ENCODE peak calls at places on chromosomes 16 and 17, in five cellular contexts. One of them, this sample, is unnamed.

GRCh38 chr17:45768000-45768399 is 16.1 kb upstream of the CRHR1 start:
- DNase-seq in left cardiac atrium: no peak
- DNase-seq in activated CD4-positive, alpha-beta T cell treated with anti-CD3 and anti-CD28 coated beads, Interleukin-2, amount 50 U/mL, for 48 hours: no peak
- DNase-seq in NCI-H1436: no peak
- DNase-seq in anterior cingulate cortex: no peak
- DNase-seq in this sample: no peak

GRCh38 chr16:17803625-17804410 is 333.1 kb upstream of the XYLT1 start:
- DNase-seq in left cardiac atrium: no peak
- DNase-seq in activated CD4-positive, alpha-beta T cell treated with anti-CD3 and anti-CD28 coated beads, Interleukin-2, amount 50 U/mL, for 48 hours: no peak
- DNase-seq in NCI-H1436: no peak
- DNase-seq in anterior cingulate cortex: no peak
- DNase-seq in this sample: no peak

GRCh38 chr17:81868674-81869220 is 2.4 kb downstream of the ARHGDIA start:
- DNase-seq in left cardiac atrium: peak; percentile 70
- DNase-seq in activated CD4-positive, alpha-beta T cell treated with anti-CD3 and anti-CD28 coated beads, Interleukin-2, amount 50 U/mL, for 48 hours: peak; percentile 26
- DNase-seq in NCI-H1436: no peak
- DNase-seq in anterior cingulate cortex: no peak
- DNase-seq in this sample: no peak

GRCh38 chr16:4728676-4729075 is 5.4 kb downstream of the ANKS3 start:
- DNase-seq in left cardiac atrium: no peak
- DNase-seq in activated CD4-positive, alpha-beta T cell treated with anti-CD3 and anti-CD28 coated beads, Interleukin-2, amount 50 U/mL, for 48 hours: no peak
- DNase-seq in NCI-H1436: no peak
- DNase-seq in anterior cingulate cortex: no peak
- DNase-seq in this sample: no peak

GRCh38 chr17:73834684-73835343 is 190.6 kb upstream of the SDK2 start:
- DNase-seq in left cardiac atrium: no peak
- DNase-seq in activated CD4-positive, alpha-beta T cell treated with anti-CD3 and anti-CD28 coated beads, Interleukin-2, amount 50 U/mL, for 48 hours: no peak
- DNase-seq in NCI-H1436: no peak
- DNase-seq in anterior cingulate cortex: no peak
- DNase-seq in this sample: no peak

GRCh38 chr17:32335046-32335445 is 6.9 kb downstream of the C17orf75 start:
- DNase-seq in left cardiac atrium: no peak
- DNase-seq in activated CD4-positive, alpha-beta T cell treated with anti-CD3 and anti-CD28 coated beads, Interleukin-2, amount 50 U/mL, for 48 hours: no peak
- DNase-seq in NCI-H1436: no peak
- DNase-seq in anterior cingulate cortex: no peak
- DNase-seq in this sample: no peak

GRCh38 chr16:11668590-11669379 is 530 bp downstream of the SNN start:
- DNase-seq in left cardiac atrium: peak; percentile 48
- DNase-seq in activated CD4-positive, alpha-beta T cell treated with anti-CD3 and anti-CD28 coated beads, Interleukin-2, amount 50 U/mL, for 48 hours: no peak
- DNase-seq in NCI-H1436: no peak
- DNase-seq in anterior cingulate cortex: no peak
- DNase-seq in this sample: no peak

GRCh38 chr17:40819528-40820125 is 2.8 kb downstream of the KRT10 start:
- DNase-seq in left cardiac atrium: no peak
- DNase-seq in activated CD4-positive, alpha-beta T cell treated with anti-CD3 and anti-CD28 coated beads, Interleukin-2, amount 50 U/mL, for 48 hours: no peak
- DNase-seq in NCI-H1436: no peak
- DNase-seq in anterior cingulate cortex: no peak
- DNase-seq in this sample: no peak

GRCh38 chr16:8375208-8375607 is 215.1 kb downstream of the TMEM114 start:
- DNase-seq in left cardiac atrium: no peak
- DNase-seq in activated CD4-positive, alpha-beta T cell treated with anti-CD3 and anti-CD28 coated beads, Interleukin-2, amount 50 U/mL, for 48 hours: no peak
- DNase-seq in NCI-H1436: no peak
- DNase-seq in anterior cingulate cortex: no peak
- DNase-seq in this sample: no peak

GRCh38 chr16:82947675-82948074 is 320.9 kb downstream of the CDH13 start:
- DNase-seq in left cardiac atrium: no peak
- DNase-seq in activated CD4-positive, alpha-beta T cell treated with anti-CD3 and anti-CD28 coated beads, Interleukin-2, amount 50 U/mL, for 48 hours: no peak
- DNase-seq in NCI-H1436: no peak
- DNase-seq in anterior cingulate cortex: no peak
- DNase-seq in this sample: no peak

GRCh38 chr17:39461911-39462641 is 790 bp downstream of the CDK12 start:
- DNase-seq in left cardiac atrium: peak; percentile 69
- DNase-seq in activated CD4-positive, alpha-beta T cell treated with anti-CD3 and anti-CD28 coated beads, Interleukin-2, amount 50 U/mL, for 48 hours: peak; percentile 19
- DNase-seq in NCI-H1436: no peak
- DNase-seq in anterior cingulate cortex: no peak
- DNase-seq in this sample: no peak

GRCh38 chr17:66417300-66417719 is 114.9 kb downstream of the PRKCA start:
- DNase-seq in left cardiac atrium: no peak
- DNase-seq in activated CD4-positive, alpha-beta T cell treated with anti-CD3 and anti-CD28 coated beads, Interleukin-2, amount 50 U/mL, for 48 hours: no peak
- DNase-seq in NCI-H1436: no peak
- DNase-seq in anterior cingulate cortex: no peak
- DNase-seq in this sample: no peak

GRCh38 chr17:80652751-80653330 is 108.2 kb downstream of the RPTOR start:
- DNase-seq in left cardiac atrium: no peak
- DNase-seq in activated CD4-positive, alpha-beta T cell treated with anti-CD3 and anti-CD28 coated beads, Interleukin-2, amount 50 U/mL, for 48 hours: no peak
- DNase-seq in NCI-H1436: no peak
- DNase-seq in anterior cingulate cortex: no peak
- DNase-seq in this sample: no peak

GRCh38 chr17:79437081-79437480 is 173.8 kb downstream of the RBFOX3 start:
- DNase-seq in left cardiac atrium: no peak
- DNase-seq in activated CD4-positive, alpha-beta T cell treated with anti-CD3 and anti-CD28 coated beads, Interleukin-2, amount 50 U/mL, for 48 hours: no peak
- DNase-seq in NCI-H1436: no peak
- DNase-seq in anterior cingulate cortex: no peak
- DNase-seq in this sample: no peak

GRCh38 chr16:70395345-70395901 is 43.5 kb downstream of the ST3GAL2 start:
- DNase-seq in left cardiac atrium: peak; percentile 65
- DNase-seq in activated CD4-positive, alpha-beta T cell treated with anti-CD3 and anti-CD28 coated beads, Interleukin-2, amount 50 U/mL, for 48 hours: peak; percentile 77
- DNase-seq in NCI-H1436: no peak
- DNase-seq in anterior cingulate cortex: no peak
- DNase-seq in this sample: peak; percentile 9

GRCh38 chr17:63086483-63087185 is 120.6 kb downstream of the TANC2 start:
- DNase-seq in left cardiac atrium: no peak
- DNase-seq in activated CD4-positive, alpha-beta T cell treated with anti-CD3 and anti-CD28 coated beads, Interleukin-2, amount 50 U/mL, for 48 hours: no peak
- DNase-seq in NCI-H1436: no peak
- DNase-seq in anterior cingulate cortex: no peak
- DNase-seq in this sample: peak; percentile 4

GRCh38 chr16:9787717-9788116 is 394.5 kb downstream of the GRIN2A start:
- DNase-seq in left cardiac atrium: peak; percentile 34
- DNase-seq in activated CD4-positive, alpha-beta T cell treated with anti-CD3 and anti-CD28 coated beads, Interleukin-2, amount 50 U/mL, for 48 hours: no peak
- DNase-seq in NCI-H1436: no peak
- DNase-seq in anterior cingulate cortex: no peak
- DNase-seq in this sample: no peak

GRCh38 chr16:64627781-64628180 is 494.1 kb downstream of the CDH11 start:
- DNase-seq in left cardiac atrium: peak; percentile 53
- DNase-seq in activated CD4-positive, alpha-beta T cell treated with anti-CD3 and anti-CD28 coated beads, Interleukin-2, amount 50 U/mL, for 48 hours: no peak
- DNase-seq in NCI-H1436: no peak
- DNase-seq in anterior cingulate cortex: no peak
- DNase-seq in this sample: no peak

GRCh38 chr16:23899869-23900268 is 64.1 kb downstream of the PRKCB start:
- DNase-seq in left cardiac atrium: no peak
- DNase-seq in activated CD4-positive, alpha-beta T cell treated with anti-CD3 and anti-CD28 coated beads, Interleukin-2, amount 50 U/mL, for 48 hours: no peak
- DNase-seq in NCI-H1436: no peak
- DNase-seq in anterior cingulate cortex: no peak
- DNase-seq in this sample: no peak

GRCh38 chr16:75239463-75240122 is 11.8 kb downstream of the BCAR1 start:
- DNase-seq in left cardiac atrium: peak; percentile 25
- DNase-seq in activated CD4-positive, alpha-beta T cell treated with anti-CD3 and anti-CD28 coated beads, Interleukin-2, amount 50 U/mL, for 48 hours: no peak
- DNase-seq in NCI-H1436: no peak
- DNase-seq in anterior cingulate cortex: no peak
- DNase-seq in this sample: no peak

GRCh38 chr16:1989826-1990335 is at the start of gene SYNGR3:
- DNase-seq in left cardiac atrium: no peak
- DNase-seq in activated CD4-positive, alpha-beta T cell treated with anti-CD3 and anti-CD28 coated beads, Interleukin-2, amount 50 U/mL, for 48 hours: no peak
- DNase-seq in NCI-H1436: no peak
- DNase-seq in anterior cingulate cortex: no peak
- DNase-seq in this sample: no peak

GRCh38 chr17:59330314-59330942 is 1.0 kb upstream of the YPEL2 start:
- DNase-seq in left cardiac atrium: peak; percentile 49
- DNase-seq in activated CD4-positive, alpha-beta T cell treated with anti-CD3 and anti-CD28 coated beads, Interleukin-2, amount 50 U/mL, for 48 hours: no peak
- DNase-seq in NCI-H1436: no peak
- DNase-seq in anterior cingulate cortex: no peak
- DNase-seq in this sample: peak; percentile 51

GRCh38 chr17:15346196-15346595 is 4.8 kb upstream of the TEKT3 start:
- DNase-seq in left cardiac atrium: no peak
- DNase-seq in activated CD4-positive, alpha-beta T cell treated with anti-CD3 and anti-CD28 coated beads, Interleukin-2, amount 50 U/mL, for 48 hours: no peak
- DNase-seq in NCI-H1436: no peak
- DNase-seq in anterior cingulate cortex: no peak
- DNase-seq in this sample: no peak